ENCODE peak calls at places on chromosomes 5 and 9, in ten cellular contexts. W is GDM1; V is CD4-positive, alpha-beta memory T cell; C is T-helper 1 cell; N is EL; L is HTR-8/SVneo; Z is T-helper 9 cell; M is fibroblast of the conjunctiva; K is IMR-90; P is tibial artery. J is an unnamed sample.
A peak's percentile ranks its signal among the peaks of the same experiment; 100 is the strongest.

GRCh38 chr9:108655818-108656217 is 200.0 kb downstream of the ACTL7B start:
- DNase-seq in W (no peak), V (no peak), C (no peak), N (no peak), L (no peak), Z (no peak), M (no peak), K (no peak), P (no peak), J (no peak)

GRCh38 chr5:176870110-176870591 is 29.0 kb downstream of the HK3 start:
- DNase-seq in W (no peak), V (no peak), C (no peak), N (peak; percentile 66), L (peak; percentile 48), Z (no peak), M (no peak), K (peak; percentile 38), P (no peak), J (no peak)

GRCh38 chr5:63961598-63962161 is 565 bp downstream of the HTR1A start:
- DNase-seq in W (no peak), V (no peak), C (no peak), N (no peak), L (no peak), Z (no peak), M (no peak), K (no peak), P (no peak), J (peak; percentile 37)

GRCh38 chr5:124741711-124742496 is 4.5 kb downstream of the ZNF608 start:
- DNase-seq in W (no peak), V (no peak), C (no peak), N (peak; percentile 91), L (peak; percentile 61), Z (no peak), M (peak; percentile 87), K (peak; percentile 83), P (no peak), J (no peak)

GRCh38 chr9:135221951-135222631 is 134.6 kb downstream of the OLFM1 start:
- DNase-seq in W (no peak), V (no peak), C (no peak), N (no peak), L (no peak), Z (no peak), M (no peak), K (no peak), P (no peak), J (no peak)

GRCh38 chr5:31554552-31554951 is 22.5 kb downstream of the C5orf22 start:
- DNase-seq in W (no peak), V (no peak), C (no peak), N (no peak), L (no peak), Z (no peak), M (no peak), K (peak; percentile 37), P (no peak), J (no peak)

GRCh38 chr5:157175071-157175612 is 5.5 kb upstream of the ITK start:
- DNase-seq in W (no peak), V (no peak), C (no peak), N (no peak), L (no peak), Z (no peak), M (no peak), K (no peak), P (no peak), J (no peak)

GRCh38 chr5:30505014-30505886 is 688.2 kb upstream of the CDH6 start:
- DNase-seq in W (no peak), V (no peak), C (no peak), N (peak; percentile 10), L (peak; percentile 53), Z (no peak), M (no peak), K (peak; percentile 64), P (no peak), J (no peak)

GRCh38 chr9:3746296-3747275 is 220.8 kb upstream of the RFX3 start:
- DNase-seq in W (no peak), V (no peak), C (no peak), N (peak; percentile 89), L (peak; percentile 53), Z (no peak), M (no peak), K (peak; percentile 89), P (no peak), J (no peak)

GRCh38 chr5:173602423-173602822 is 14.0 kb downstream of the BOD1 start:
- DNase-seq in W (no peak), V (no peak), C (no peak), N (peak; percentile 38), L (no peak), Z (no peak), M (peak; percentile 24), K (peak; percentile 70), P (no peak), J (peak; percentile 63)

GRCh38 chr5:177085985-177086917 is at the start of gene FGFR4:
- DNase-seq in W (peak; percentile 65), V (peak; percentile 64), C (peak; percentile 55), N (peak; percentile 48), L (peak; percentile 82), Z (peak; percentile 64), M (peak; percentile 28), K (peak; percentile 39), P (no peak), J (peak; percentile 80)

GRCh38 chr5:64505769-64506566 is at the start of gene RGS7BP:
- DNase-seq in W (no peak), V (no peak), C (no peak), N (peak; percentile 47), L (peak; percentile 26), Z (no peak), M (peak; percentile 1), K (peak; percentile 7), P (peak; percentile 72), J (peak; percentile 13)

GRCh38 chr9:72871685-72872084 is 81.2 kb downstream of the ALDH1A1 start:
- DNase-seq in W (no peak), V (no peak), C (no peak), N (peak; percentile 21), L (no peak), Z (no peak), M (peak; percentile 2), K (peak; percentile 1), P (no peak), J (no peak)

GRCh38 chr9:136545966-136546696 is at the start of gene NOTCH1:
- DNase-seq in W (peak; percentile 95), V (peak; percentile 85), C (peak; percentile 80), N (peak; percentile 94), L (peak; percentile 80), Z (peak; percentile 79), M (peak; percentile 56), K (peak; percentile 87), P (peak; percentile 98), J (peak; percentile 87)

GRCh38 chr9:127283917-127284316 is 19.3 kb downstream of the GARNL3 start:
- DNase-seq in W (no peak), V (no peak), C (no peak), N (peak; percentile 8), L (no peak), Z (no peak), M (peak; percentile 33), K (peak; percentile 51), P (no peak), J (peak; percentile 35)

GRCh38 chr5:157148734-157149615 is 6.3 kb upstream of the MED7 start:
- DNase-seq in W (peak; percentile 34), V (peak; percentile 88), C (peak; percentile 72), N (peak; percentile 63), L (peak; percentile 65), Z (peak; percentile 73), M (peak; percentile 35), K (peak; percentile 60), P (no peak), J (peak; percentile 55)

GRCh38 chr5:158838788-158839187 is 260.9 kb downstream of the EBF1 start:
- DNase-seq in W (no peak), V (no peak), C (no peak), N (no peak), L (no peak), Z (no peak), M (no peak), K (no peak), P (no peak), J (no peak)

GRCh38 chr5:33711094-33711670 is 180.6 kb downstream of the ADAMTS12 start:
- DNase-seq in W (no peak), V (no peak), C (no peak), N (no peak), L (no peak), Z (no peak), M (no peak), K (no peak), P (no peak), J (no peak)

GRCh38 chr9:110936719-110937452 is 101.4 kb downstream of the LPAR1 start:
- DNase-seq in W (no peak), V (no peak), C (no peak), N (peak; percentile 87), L (no peak), Z (no peak), M (peak; percentile 70), K (peak; percentile 87), P (no peak), J (no peak)

GRCh38 chr9:33143241-33143642 is 23.9 kb downstream of the B4GALT1 start:
- DNase-seq in W (no peak), V (no peak), C (no peak), N (peak; percentile 54), L (no peak), Z (no peak), M (peak; percentile 42), K (peak; percentile 80), P (peak; percentile 24), J (no peak)

GRCh38 chr5:89968870-89969472 is 440.6 kb downstream of the CETN3 start:
- DNase-seq in W (no peak), V (no peak), C (no peak), N (no peak), L (no peak), Z (no peak), M (peak; percentile 18), K (no peak), P (no peak), J (no peak)

GRCh38 chr5:56350595-56351170 is 117.6 kb upstream of the ANKRD55 start:
- DNase-seq in W (no peak), V (no peak), C (no peak), N (peak; percentile 97), L (peak; percentile 93), Z (no peak), M (peak; percentile 23), K (peak; percentile 96), P (peak; percentile 84), J (peak; percentile 63)

GRCh38 chr9:128781186-128782070 is 5.6 kb upstream of the TBC1D13 start:
- DNase-seq in W (no peak), V (no peak), C (no peak), N (no peak), L (no peak), Z (no peak), M (no peak), K (no peak), P (no peak), J (no peak)

GRCh38 chr9:137255448-137256114 is 454 bp downstream of the NELFB start:
- DNase-seq in W (no peak), V (peak; percentile 56), C (no peak), N (peak; percentile 51), L (peak; percentile 52), Z (no peak), M (no peak), K (no peak), P (no peak), J (no peak)

GRCh38 chr5:89229331-89230070 is 346.5 kb upstream of the MEF2C start:
- DNase-seq in W (no peak), V (no peak), C (no peak), N (no peak), L (no peak), Z (no peak), M (no peak), K (no peak), P (peak; percentile 54), J (no peak)

J was measured in ovary.